ENCODE peak calls at places on chromosomes 6 and 20, in four cellular contexts. R is stimulated activated CD8-positive, alpha-beta memory T cell treated with anti-CD3 and anti-CD28 coated beads, Interleukin-7, amount 100 ng/mL, for 4 hours; D is NCI-H146; E is IMR-90. F is an unnamed sample.

GRCh38 chr20:23668477-23668951 is 20.3 kb downstream of the CST4 start:
- DNase-seq in R (no peak), D (peak; percentile 59), E (peak; percentile 50), F (peak; percentile 69)

GRCh38 chr6:88992741-88993557 is 29.5 kb upstream of the RNGTT start:
- DNase-seq in R (no peak), D (no peak), E (no peak), F (no peak)

GRCh38 chr6:166029506-166029905 is 138.1 kb downstream of the TBXT start:
- DNase-seq in R (no peak), D (no peak), E (peak; percentile 43), F (no peak)

GRCh38 chr20:14777571-14777970 is 440.2 kb upstream of the FLRT3 start:
- DNase-seq in R (no peak), D (no peak), E (no peak), F (no peak)

GRCh38 chr6:109271622-109272021 is 110.6 kb downstream of the CD164 start:
- DNase-seq in R (no peak), D (no peak), E (no peak), F (no peak)

GRCh38 chr20:50982372-50982771 is 23.8 kb downstream of the MOCS3 start:
- DNase-seq in R (no peak), D (peak; percentile 33), E (peak; percentile 68), F (peak; percentile 11)

GRCh38 chr6:14258695-14259655 is 141.4 kb downstream of the CD83 start:
- DNase-seq in R (no peak), D (peak; percentile 26), E (peak; percentile 3), F (no peak)

GRCh38 chr6:157954150-157955117 is 27.2 kb upstream of the SYNJ2 start:
- DNase-seq in R (no peak), D (peak; percentile 83), E (peak; percentile 26), F (peak; percentile 63)

GRCh38 chr6:142735182-142735581 is 209.8 kb downstream of the HIVEP2 start:
- DNase-seq in R (no peak), D (no peak), E (peak; percentile 10), F (no peak)

GRCh38 chr6:111566873-111567517 is 38.7 kb downstream of the TRAF3IP2 start:
- DNase-seq in R (no peak), D (peak; percentile 86), E (no peak), F (peak; percentile 91)

GRCh38 chr6:103122766-103123601 is 1729.5 kb downstream of the GRIK2 start:
- DNase-seq in R (no peak), D (peak; percentile 14), E (peak; percentile 0), F (peak; percentile 78)

GRCh38 chr6:99349620-99350141 is at the start of gene FAXC:
- DNase-seq in R (no peak), D (peak; percentile 87), E (peak; percentile 14), F (peak; percentile 49)

GRCh38 chr20:32482251-32483220 is 102.6 kb downstream of the NOL4L start:
- DNase-seq in R (no peak), D (peak; percentile 73), E (no peak), F (no peak)

GRCh38 chr6:170596426-170596825 is 12.0 kb upstream of the PDCD2 start:
- DNase-seq in R (no peak), D (no peak), E (no peak), F (no peak)

F was measured in NCI-H748 treated with DMSO at 0.1 percent for 48 hours.